ENCODE peak calls at places on chromosomes 12 and 14, in six cellular contexts. Y, V, P, G, U and A are unnamed samples.

GRCh38 chr14:76947078-76947837 is 81.2 kb downstream of the IRF2BPL start:
- DNase-seq in Y (peak), V (peak), P (peak), G (peak), U (peak), A (peak)

GRCh38 chr12:53208435-53208834 is 1.4 kb upstream of the ITGB7 start:
- DNase-seq in Y (peak), V (no peak), P (no peak), G (no peak), U (no peak), A (no peak)

GRCh38 chr12:63163542-63163941 is 12.5 kb upstream of the AVPR1A start:
- DNase-seq in Y (no peak), V (no peak), P (no peak), G (no peak), U (peak), A (no peak)

GRCh38 chr14:22748691-22749090 is 17.8 kb upstream of the OXA1L start:
- DNase-seq in Y (no peak), V (no peak), P (no peak), G (no peak), U (no peak), A (no peak)

GRCh38 chr14:104290756-104291122 is 152.4 kb downstream of the KIF26A start:
- DNase-seq in Y (peak), V (no peak), P (no peak), G (no peak), U (no peak), A (no peak)

GRCh38 chr12:117968826-117969659 is at the start of gene KSR2:
- DNase-seq in Y (peak), V (peak), P (peak), G (no peak), U (peak), A (peak)

GRCh38 chr14:104320611-104321086 is 182.3 kb downstream of the KIF26A start:
- DNase-seq in Y (peak), V (no peak), P (no peak), G (no peak), U (no peak), A (no peak)

GRCh38 chr14:22450266-22450665 is 138.8 kb downstream of the DAD1 start:
- DNase-seq in Y (no peak), V (no peak), P (no peak), G (no peak), U (no peak), A (no peak)

GRCh38 chr12:9750276-9751203 is 10.2 kb downstream of the CD69 start:
- DNase-seq in Y (peak), V (peak), P (peak), G (peak), U (peak), A (peak)

GRCh38 chr12:65199604-65200003 is 30.2 kb downstream of the LEMD3 start:
- DNase-seq in Y (no peak), V (no peak), P (no peak), G (no peak), U (no peak), A (no peak)

GRCh38 chr12:64058541-64059321 is 163.4 kb downstream of the KICS2 start:
- DNase-seq in Y (no peak), V (no peak), P (no peak), G (no peak), U (no peak), A (no peak)

GRCh38 chr14:90599748-90600507 is 203.1 kb downstream of the CALM1 start:
- DNase-seq in Y (peak), V (no peak), P (no peak), G (no peak), U (peak), A (peak)

GRCh38 chr14:39755269-39755878 is 323.1 kb upstream of the FBXO33 start:
- DNase-seq in Y (no peak), V (no peak), P (no peak), G (peak), U (no peak), A (no peak)

GRCh38 chr12:45415393-45415817 is 199.5 kb downstream of the ANO6 start:
- DNase-seq in Y (peak), V (no peak), P (peak), G (peak), U (peak), A (peak)

GRCh38 chr14:75476274-75476995 is 45.8 kb upstream of the BATF start:
- DNase-seq in Y (peak), V (no peak), P (no peak), G (no peak), U (no peak), A (no peak)

GRCh38 chr14:62156052-62156451 is 393.8 kb downstream of the SNAPC1 start:
- DNase-seq in Y (no peak), V (no peak), P (no peak), G (no peak), U (no peak), A (no peak)

GRCh38 chr12:88650715-88651114 is 70.4 kb upstream of the KITLG start:
- DNase-seq in Y (no peak), V (no peak), P (no peak), G (no peak), U (peak), A (peak)

GRCh38 chr14:55274144-55274543 is 2.9 kb downstream of the FBXO34 start:
- DNase-seq in Y (no peak), V (no peak), P (no peak), G (no peak), U (no peak), A (no peak)

GRCh38 chr12:54299515-54300266 is 1.1 kb downstream of the NFE2 start:
- DNase-seq in Y (no peak), V (no peak), P (no peak), G (no peak), U (no peak), A (peak)

GRCh38 chr12:11882301-11883019 is 188.3 kb upstream of the BCL2L14 start:
- DNase-seq in Y (no peak), V (no peak), P (no peak), G (peak), U (no peak), A (no peak)

GRCh38 chr14:24116111-24116809 is 1.5 kb upstream of the NRL start:
- DNase-seq in Y (peak), V (no peak), P (no peak), G (no peak), U (no peak), A (no peak)

GRCh38 chr12:45273717-45274271 is 57.9 kb downstream of the ANO6 start:
- DNase-seq in Y (no peak), V (no peak), P (peak), G (peak), U (peak), A (peak)

GRCh38 chr12:45246202-45246601 is 30.3 kb downstream of the ANO6 start:
- DNase-seq in Y (no peak), V (no peak), P (no peak), G (no peak), U (peak), A (no peak)

GRCh38 chr12:56224954-56225353 is 812 bp downstream of the NABP2 start:
- DNase-seq in Y (no peak), V (no peak), P (no peak), G (no peak), U (no peak), A (no peak)

GRCh38 chr12:82279597-82279996 is 78.6 kb downstream of the CCDC59 start:
- DNase-seq in Y (no peak), V (no peak), P (no peak), G (no peak), U (no peak), A (no peak)

GRCh38 chr12:124509676-124510300 is 57.6 kb downstream of the NCOR2 start:
- DNase-seq in Y (peak), V (no peak), P (no peak), G (no peak), U (peak), A (peak)

GRCh38 chr12:69644516-69644915 is 33.8 kb upstream of the LRRC10 start:
- DNase-seq in Y (no peak), V (no peak), P (no peak), G (no peak), U (no peak), A (no peak)

GRCh38 chr12:31629756-31630732 is 29.4 kb upstream of the ETFBKMT start:
- DNase-seq in Y (no peak), V (no peak), P (no peak), G (no peak), U (peak), A (peak)

GRCh38 chr14:92173668-92174067 is 51.9 kb downstream of the CPSF2 start:
- DNase-seq in Y (no peak), V (no peak), P (no peak), G (peak), U (peak), A (peak)